ENCODE peak calls at places on chromosomes 5 and 9, in five cellular contexts. F, N, X, U and Y are unnamed samples.

GRCh38 chr5:91206734-91207133 is 176.4 kb downstream of the ARRDC3 start:
- DNase-seq in F (no peak), N (no peak), X (no peak), U (no peak), Y (no peak)

GRCh38 chr5:122846051-122846567 is 696 bp downstream of the SNX24 start:
- DNase-seq in F (no peak), N (no peak), X (no peak), U (no peak), Y (no peak)

GRCh38 chr5:168334161-168335094 is 43.0 kb downstream of the WWC1 start:
- DNase-seq in F (no peak), N (no peak), X (peak), U (no peak), Y (no peak)

GRCh38 chr5:176420972-176421544 is 4.7 kb upstream of the CLTB start:
- DNase-seq in F (no peak), N (no peak), X (no peak), U (no peak), Y (no peak)

GRCh38 chr9:92312887-92313623 is 12.1 kb downstream of the NOL8 start:
- DNase-seq in F (no peak), N (no peak), X (no peak), U (no peak), Y (no peak)

GRCh38 chr9:98134702-98135557 is 15.9 kb upstream of the TRIM14 start:
- DNase-seq in F (no peak), N (no peak), X (no peak), U (no peak), Y (no peak)

GRCh38 chr5:23001120-23001519 is 148.0 kb upstream of the CDH12 start:
- DNase-seq in F (no peak), N (no peak), X (no peak), U (no peak), Y (no peak)

GRCh38 chr9:133003671-133004090 is 25.2 kb downstream of the GFI1B start:
- DNase-seq in F (no peak), N (no peak), X (no peak), U (no peak), Y (no peak)

GRCh38 chr5:74382864-74383618 is 257.5 kb downstream of the ENC1 start:
- DNase-seq in F (no peak), N (no peak), X (peak), U (no peak), Y (no peak)

GRCh38 chr5:54832066-54832465 is 153.3 kb downstream of the ESM1 start:
- DNase-seq in F (no peak), N (no peak), X (peak), U (no peak), Y (no peak)

GRCh38 chr5:154198611-154199230 is 8.2 kb downstream of the GALNT10 start:
- DNase-seq in F (no peak), N (no peak), X (peak), U (no peak), Y (no peak)

GRCh38 chr5:149633671-149634350 is 52.5 kb downstream of the ARHGEF37 start:
- DNase-seq in F (no peak), N (no peak), X (no peak), U (no peak), Y (no peak)

GRCh38 chr5:80184235-80185023 is 71.4 kb downstream of the SERINC5 start:
- DNase-seq in F (no peak), N (no peak), X (no peak), U (no peak), Y (no peak)

GRCh38 chr9:109440117-109440515 is 58.0 kb downstream of the PTPN3 start:
- DNase-seq in F (no peak), N (no peak), X (no peak), U (no peak), Y (no peak)

GRCh38 chr5:150112211-150113046 is 26.1 kb upstream of the CSF1R start:
- DNase-seq in F (no peak), N (no peak), X (peak), U (no peak), Y (no peak)

GRCh38 chr9:105243015-105243686 is 1.3 kb upstream of the SLC44A1 start:
- DNase-seq in F (no peak), N (no peak), X (peak), U (no peak), Y (no peak)

GRCh38 chr5:71699233-71699632 is 19.8 kb upstream of the CARTPT start:
- DNase-seq in F (no peak), N (no peak), X (no peak), U (no peak), Y (no peak)

GRCh38 chr5:91499943-91500531 is 116.9 kb upstream of the ARRDC3 start:
- DNase-seq in F (no peak), N (no peak), X (no peak), U (no peak), Y (no peak)

GRCh38 chr9:75186767-75187380 is 98.6 kb downstream of the OSTF1 start:
- DNase-seq in F (no peak), N (no peak), X (no peak), U (no peak), Y (no peak)

GRCh38 chr5:35656721-35657120 is 39.1 kb downstream of the SPEF2 start:
- DNase-seq in F (no peak), N (no peak), X (no peak), U (no peak), Y (no peak)

GRCh38 chr9:131651599-131651998 is 88.3 kb downstream of the RAPGEF1 start:
- DNase-seq in F (no peak), N (no peak), X (no peak), U (no peak), Y (no peak)

GRCh38 chr5:67799732-67800234 is 415.8 kb upstream of the PIK3R1 start:
- DNase-seq in F (no peak), N (no peak), X (peak), U (no peak), Y (no peak)

GRCh38 chr5:172941067-172941516 is 18.1 kb upstream of the RPL26L1 start:
- DNase-seq in F (no peak), N (no peak), X (no peak), U (no peak), Y (no peak)

GRCh38 chr9:92763721-92764380 is 782 bp downstream of the BICD2 start:
- DNase-seq in F (no peak), N (peak), X (no peak), U (peak), Y (no peak)

GRCh38 chr5:17395106-17395505 is 102.9 kb upstream of the TAF11L2 start:
- DNase-seq in F (no peak), N (no peak), X (no peak), U (no peak), Y (no peak)

GRCh38 chr5:116944171-116944570 is 369.5 kb upstream of the SEMA6A start:
- DNase-seq in F (no peak), N (no peak), X (peak), U (no peak), Y (no peak)

GRCh38 chr9:69174645-69175487 is 789 bp downstream of the TJP2 start:
- DNase-seq in F (no peak), N (no peak), X (peak), U (no peak), Y (no peak)

GRCh38 chr9:83167126-83167525 is 104.2 kb upstream of the RASEF start:
- DNase-seq in F (no peak), N (no peak), X (no peak), U (no peak), Y (no peak)

GRCh38 chr9:35645736-35646582 is 4.8 kb downstream of the SIT1 start:
- DNase-seq in F (no peak), N (no peak), X (no peak), U (no peak), Y (no peak)

GRCh38 chr9:20512636-20513035 is 109.7 kb downstream of the MLLT3 start:
- DNase-seq in F (no peak), N (no peak), X (no peak), U (no peak), Y (no peak)

GRCh38 chr9:26935847-26936246 is 11.2 kb downstream of the PLAA start:
- DNase-seq in F (no peak), N (no peak), X (no peak), U (no peak), Y (no peak)

GRCh38 chr5:133799556-133799955 is 168.9 kb downstream of the C5orf15 start:
- DNase-seq in F (no peak), N (no peak), X (no peak), U (no peak), Y (no peak)

GRCh38 chr5:173832386-173832785 is 55.8 kb upstream of the CPEB4 start:
- DNase-seq in F (no peak), N (no peak), X (no peak), U (no peak), Y (no peak)

GRCh38 chr9:107144475-107144874 is 138.6 kb upstream of the RAD23B start:
- DNase-seq in F (no peak), N (no peak), X (no peak), U (no peak), Y (no peak)

GRCh38 chr5:150021491-150022162 is 21.1 kb downstream of the HMGXB3 start:
- DNase-seq in F (no peak), N (no peak), X (no peak), U (no peak), Y (no peak)

GRCh38 chr5:181212080-181212479 is 7.1 kb upstream of the TRIM7 start:
- DNase-seq in F (no peak), N (no peak), X (no peak), U (no peak), Y (no peak)

GRCh38 chr9:133715295-133715865 is 22.8 kb downstream of the SARDH start:
- DNase-seq in F (no peak), N (no peak), X (no peak), U (no peak), Y (no peak)

GRCh38 chr9:88811511-88811910 is 179.8 kb upstream of the S1PR3 start:
- DNase-seq in F (no peak), N (no peak), X (no peak), U (no peak), Y (no peak)

GRCh38 chr9:33619666-33620404 is 95.8 kb downstream of the ANKRD18B start:
- DNase-seq in F (no peak), N (no peak), X (peak), U (no peak), Y (no peak)